ENCODE peak calls at places on chromosomes 12 and 14, in six cellular contexts. H, G, B, S, D and J are unnamed samples.

GRCh38 chr12:113862570-113863454 is 103.3 kb downstream of the RBM19 start:
- DNase-seq in H (peak; percentile 52), G (no peak), B (peak; percentile 94), S (no peak), D (peak; percentile 96), J (no peak)

GRCh38 chr12:67338426-67338825 is 69.3 kb downstream of the CAND1 start:
- DNase-seq in H (no peak), G (no peak), B (no peak), S (no peak), D (no peak), J (no peak)

GRCh38 chr12:86727151-86727550 is 471.0 kb upstream of the MGAT4C start:
- DNase-seq in H (no peak), G (no peak), B (peak; percentile 68), S (no peak), D (peak; percentile 53), J (no peak)

GRCh38 chr12:106078358-106079025 is 60.3 kb downstream of the NUAK1 start:
- DNase-seq in H (peak; percentile 27), G (no peak), B (peak; percentile 64), S (no peak), D (peak; percentile 63), J (no peak)

GRCh38 chr14:77039285-77040058 is 11.0 kb upstream of the IRF2BPL start:
- DNase-seq in H (no peak), G (no peak), B (peak; percentile 69), S (no peak), D (peak; percentile 90), J (no peak)

GRCh38 chr14:46940600-46940999 is 289.0 kb upstream of the RPL10L start:
- DNase-seq in H (no peak), G (no peak), B (no peak), S (no peak), D (no peak), J (no peak)

GRCh38 chr12:131457028-131457310 is 253.9 kb upstream of the SFSWAP start:
- DNase-seq in H (no peak), G (no peak), B (no peak), S (no peak), D (no peak), J (no peak)

GRCh38 chr14:60977848-60978247 is 3.0 kb downstream of the TRMT5 start:
- DNase-seq in H (no peak), G (no peak), B (no peak), S (no peak), D (no peak), J (no peak)

GRCh38 chr12:31118831-31119530 is 45.3 kb downstream of the DDX11 start:
- DNase-seq in H (peak; percentile 87), G (peak; percentile 62), B (no peak), S (peak; percentile 72), D (no peak), J (no peak)

GRCh38 chr12:117998719-117999118 is 17.8 kb upstream of the RFC5 start:
- DNase-seq in H (no peak), G (no peak), B (no peak), S (no peak), D (no peak), J (no peak)

GRCh38 chr12:77924703-77925102 is 94.0 kb downstream of the NAV3 start:
- DNase-seq in H (no peak), G (no peak), B (peak; percentile 52), S (no peak), D (peak; percentile 57), J (no peak)

GRCh38 chr14:32354716-32355115 is 25.6 kb downstream of the AKAP6 start:
- DNase-seq in H (no peak), G (no peak), B (no peak), S (no peak), D (no peak), J (no peak)

GRCh38 chr12:116937640-116938039 is 26.9 kb downstream of the FBXW8 start:
- DNase-seq in H (no peak), G (no peak), B (no peak), S (no peak), D (no peak), J (no peak)

GRCh38 chr12:120762093-120762492 is 36.5 kb downstream of the ACADS start:
- DNase-seq in H (no peak), G (no peak), B (no peak), S (no peak), D (no peak), J (no peak)

GRCh38 chr12:120367924-120368788 is 808 bp downstream of the MSI1 start:
- DNase-seq in H (peak; percentile 62), G (no peak), B (no peak), S (no peak), D (no peak), J (no peak)

GRCh38 chr12:19572920-19573558 is 133.7 kb downstream of the AEBP2 start:
- DNase-seq in H (peak; percentile 86), G (no peak), B (peak; percentile 66), S (peak; percentile 69), D (peak; percentile 55), J (no peak)
- H3K4ac ChIP-seq in H (no peak overlapping the region), G (no peak overlapping the region), B (peak overlapping the region; percentile 87), S (peak overlapping the region; percentile 97), D (peak overlapping the region; percentile 24), J (no peak overlapping the region)

DNA sequence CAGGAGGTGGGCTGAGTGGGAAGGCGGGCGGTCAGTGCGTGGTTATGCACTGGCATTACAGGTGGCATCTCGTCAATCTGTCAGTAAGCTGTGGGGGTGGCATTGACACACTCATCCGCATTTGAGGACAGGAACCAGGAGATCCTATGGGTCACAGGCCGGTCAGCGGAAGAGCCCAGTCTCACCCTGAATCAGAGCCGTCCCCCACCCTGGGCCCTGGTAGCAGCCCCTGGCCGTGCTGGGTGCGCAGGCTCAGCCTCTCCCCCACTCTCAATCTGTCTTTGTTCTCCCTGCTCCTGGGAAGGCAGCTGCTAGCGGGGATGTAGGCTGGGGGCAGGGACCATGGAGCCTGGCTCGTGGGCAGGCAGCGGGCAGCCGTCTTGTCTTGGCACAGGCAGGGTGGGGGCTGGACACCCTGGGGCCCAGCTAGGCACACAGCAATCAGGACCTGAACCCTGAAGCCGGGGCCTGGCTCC is 5.1 kb downstream of the INF2 start:
- DNase-seq in H (no peak), G (no peak), B (no peak), S (no peak), D (no peak), J (no peak)
- H4K91ac ChIP-seq in H (no peak overlapping the region), G (peak overlapping the region; percentile 92), B (no peak overlapping the region), S (no peak overlapping the region), D (peak overlapping the region; percentile 30), J (no peak overlapping the region)

GRCh38 chr14:68362841-68363240 is 430.0 kb downstream of the ZFP36L1 start:
- DNase-seq in H (no peak), G (no peak), B (no peak), S (no peak), D (no peak), J (no peak)

GRCh38 chr14:68363841-68364711 is 428.8 kb downstream of the ZFP36L1 start:
- DNase-seq in H (peak; percentile 74), G (peak; percentile 92), B (peak; percentile 62), S (peak; percentile 81), D (peak; percentile 94), J (no peak)

GRCh38 chr14:68364823-68365222 is 428.0 kb downstream of the ZFP36L1 start:
- DNase-seq in H (peak; percentile 36), G (no peak), B (no peak), S (no peak), D (no peak), J (peak; percentile 82)

GRCh38 chr14:68365228-68365627 is 427.6 kb downstream of the ZFP36L1 start:
- DNase-seq in H (no peak), G (no peak), B (peak; percentile 82), S (no peak), D (peak; percentile 79), J (peak; percentile 46)

DNA sequence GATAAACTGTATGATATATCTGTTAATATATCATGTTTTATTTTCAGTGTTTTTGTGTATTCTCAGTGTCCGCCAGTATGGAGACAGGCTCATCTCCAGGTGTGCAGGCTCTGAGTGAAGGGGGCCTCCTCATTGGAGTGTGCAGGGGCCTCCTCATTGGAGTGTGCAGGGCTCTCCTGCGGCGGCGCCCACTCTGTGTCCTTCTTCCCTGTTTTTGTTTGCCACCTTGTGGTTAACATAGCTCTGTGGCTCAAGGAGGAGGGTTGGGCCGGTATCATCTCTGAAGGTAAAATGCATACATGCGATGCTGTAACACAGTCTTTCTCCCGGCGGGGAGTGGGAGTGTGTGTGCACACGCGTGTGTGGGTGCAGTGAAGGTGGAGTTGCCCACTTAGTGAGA is 429.5 kb downstream of the ZFP36L1 start:
- DNase-seq in H (no peak), G (peak; percentile 43), B (no peak), S (no peak), D (no peak), J (no peak)
- H3K4ac ChIP-seq in H (no peak overlapping the region), G (no peak overlapping the region), B (no peak overlapping the region), S (peak overlapping the region; percentile 40), D (peak overlapping the region; percentile 45), J (no peak overlapping the region)

DNA sequence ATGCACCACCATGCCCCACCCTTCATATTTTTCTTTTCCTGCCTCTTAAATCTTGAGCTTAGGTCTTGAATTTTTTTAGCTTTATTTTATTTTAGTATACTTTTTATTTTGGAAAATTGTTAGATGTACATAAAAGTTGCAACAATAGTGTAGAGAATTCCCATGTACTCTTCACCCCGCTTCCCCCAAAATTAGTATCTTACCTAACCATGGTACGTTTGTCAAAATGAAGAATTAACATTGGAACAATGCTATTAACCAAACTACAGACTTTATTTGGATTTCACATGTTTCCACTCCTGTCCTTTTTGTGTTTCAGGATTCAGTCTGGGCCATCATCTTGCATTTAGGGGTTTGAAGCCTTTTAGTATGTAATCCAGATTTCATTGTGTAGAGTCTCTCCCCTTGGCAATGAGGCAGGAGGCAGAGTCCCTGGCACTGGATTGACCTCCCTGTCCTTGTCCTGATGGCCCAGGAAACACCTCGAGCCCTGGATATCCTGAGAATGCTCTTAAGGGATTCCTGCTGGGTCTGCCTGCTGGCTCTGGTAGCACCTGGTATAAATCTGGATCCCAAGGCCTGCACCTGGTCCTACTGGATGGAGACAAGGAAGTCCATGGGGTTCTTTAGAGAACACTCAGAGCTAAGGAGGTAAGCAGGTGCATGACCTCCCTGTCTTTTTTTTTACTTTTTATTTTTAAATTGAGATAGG is 19.9 kb upstream of the CTDSP2 start:
- DNase-seq in H (no peak), G (no peak), B (no peak), S (no peak), D (no peak), J (no peak)
- H4K91ac ChIP-seq in H (no peak overlapping the region), G (no peak overlapping the region), B (peak overlapping the region; percentile 2), S (no peak overlapping the region), D (no peak overlapping the region), J (no peak overlapping the region)